ENCODE peak calls at places on chromosomes 12 and 14, in seven cellular contexts. Y is stimulated activated CD8-positive, alpha-beta memory T cell treated with anti-CD3 and anti-CD28 coated beads, Interleukin-15, amount 100 ng/mL, for 24 hours; Q is cerebellar cortex; G is CD4-positive, alpha-beta T cell; D is fibroblast of the aortic adventitia; H is T-helper 2 cell; U is activated CD4-positive, alpha-beta T cell treated with anti-CD3 and anti-CD28 coated beads, Interleukin-2, amount 10 ng/mL, durations not matched to agents 7 days and 5 days. I is an unnamed sample.

GRCh38 chr12:19288603-19289244 is 150.6 kb upstream of the AEBP2 start:
- DNase-seq in Y (no peak), Q (peak), G (no peak), D (peak), H (no peak), U (no peak), I (peak)

GRCh38 chr14:36657409-36658090 is 4.1 kb upstream of the PAX9 start:
- DNase-seq in Y (no peak), Q (no peak), G (no peak), D (no peak), H (no peak), U (no peak), I (peak)

GRCh38 chr14:59305836-59306555 is 117.5 kb downstream of the DAAM1 start:
- DNase-seq in Y (no peak), Q (no peak), G (no peak), D (peak), H (no peak), U (no peak), I (peak)

GRCh38 chr12:54650409-54650808 is 2.2 kb upstream of the DCD start:
- DNase-seq in Y (no peak), Q (no peak), G (no peak), D (no peak), H (no peak), U (no peak), I (no peak)

GRCh38 chr14:101627913-101628257 is 66.6 kb downstream of the DIO3 start:
- DNase-seq in Y (no peak), Q (no peak), G (no peak), D (no peak), H (no peak), U (no peak), I (no peak)

GRCh38 chr14:76948213-76948947 is 80.1 kb downstream of the IRF2BPL start:
- DNase-seq in Y (no peak), Q (no peak), G (no peak), D (no peak), H (no peak), U (no peak), I (no peak)

GRCh38 chr12:88472775-88473174 is 107.5 kb downstream of the KITLG start:
- DNase-seq in Y (no peak), Q (no peak), G (no peak), D (peak), H (no peak), U (no peak), I (peak)

GRCh38 chr14:83874662-83875061 is 1655.3 kb upstream of the FLRT2 start:
- DNase-seq in Y (no peak), Q (no peak), G (no peak), D (no peak), H (no peak), U (no peak), I (no peak)

GRCh38 chr12:89731614-89732013 is 23.0 kb upstream of the ATP2B1 start:
- DNase-seq in Y (no peak), Q (no peak), G (no peak), D (peak), H (no peak), U (no peak), I (peak)

GRCh38 chr14:99122521-99123125 is 149.4 kb downstream of the BCL11B start:
- DNase-seq in Y (no peak), Q (no peak), G (no peak), D (no peak), H (no peak), U (no peak), I (no peak)

GRCh38 chr12:72610854-72611358 is 338.7 kb downstream of the TRHDE start:
- DNase-seq in Y (no peak), Q (no peak), G (no peak), D (no peak), H (no peak), U (no peak), I (no peak)

GRCh38 chr14:50758945-50759344 is 72.0 kb downstream of the NIN start:
- DNase-seq in Y (no peak), Q (no peak), G (no peak), D (no peak), H (no peak), U (no peak), I (peak)

GRCh38 chr12:87300-87699 is 20.7 kb downstream of the IQSEC3 start:
- DNase-seq in Y (no peak), Q (no peak), G (no peak), D (no peak), H (no peak), U (no peak), I (no peak)

GRCh38 chr14:21041676-21042433 is at the start of gene RNASE7:
- DNase-seq in Y (no peak), Q (no peak), G (no peak), D (peak), H (no peak), U (no peak), I (peak)